ENCODE peak calls at places on chromosomes 4 and X, in five cellular contexts. U, S, P, A and K are unnamed samples.

GRCh38 chr4:54090804-54091623 is 8.9 kb upstream of the GSX2 start:
- DNase-seq in S (no peak), P (peak), A (peak), U (peak), K (peak)

GRCh38 chr4:158766419-158767044 is 2.3 kb upstream of the FNIP2 start:
- DNase-seq in S (no peak), A (no peak), U (no peak), P (no peak), K (no peak)

GRCh38 chrX:153773218-153773611 is 7.6 kb upstream of the SRPK3 start:
- DNase-seq in U (no peak), S (no peak), A (no peak), P (no peak), K (peak)

GRCh38 chr4:146699910-146700309 is 61.2 kb downstream of the POU4F2 start:
- DNase-seq in U (no peak), A (no peak), S (no peak), P (no peak), K (no peak)

GRCh38 chrX:154711264-154711663 is 39.6 kb downstream of the GAB3 start:
- DNase-seq in A (no peak), S (no peak), U (no peak), P (no peak), K (no peak)

GRCh38 chr4:88457307-88458090 is 580 bp downstream of the HERC5 start:
- DNase-seq in P (peak), S (peak), U (no peak), A (peak), K (peak)

GRCh38 chrX:39953879-39954278 is 143.9 kb downstream of the BCOR start:
- DNase-seq in U (no peak), S (peak), P (no peak), A (peak), K (peak)

GRCh38 chrX:70134116-70134477 is 850 bp downstream of the IGBP1 start:
- DNase-seq in U (no peak), A (peak), S (no peak), P (no peak), K (no peak)

GRCh38 chr4:26857278-26858034 is 3.2 kb upstream of the STIM2 start:
- DNase-seq in A (peak), U (peak), S (peak), P (peak), K (peak)

GRCh38 chr4:22515888-22516541 is at the start of gene ADGRA3:
- DNase-seq in S (no peak), P (peak), U (peak), A (peak), K (peak)

GRCh38 chr4:121564840-121565375 is 131.9 kb downstream of the ANXA5 start:
- DNase-seq in A (peak), P (no peak), S (no peak), U (no peak), K (no peak)

GRCh38 chr4:126916626-126917140 is 716.1 kb upstream of the INTU start:
- DNase-seq in U (no peak), P (no peak), S (no peak), A (peak), K (no peak)

GRCh38 chr4:56112377-56112776 is 163.6 kb downstream of the CEP135 start:
- DNase-seq in S (no peak), U (no peak), A (no peak), P (no peak), K (no peak)

GRCh38 chrX:8726031-8726652 is 5.8 kb downstream of the ANOS1 start:
- DNase-seq in U (no peak), S (no peak), P (no peak), A (peak), K (no peak)

GRCh38 chrX:21798677-21799219 is 40.7 kb upstream of the MBTPS2 start:
- DNase-seq in A (peak), S (peak), U (no peak), P (no peak), K (peak)

GRCh38 chr4:89000844-89001360 is 56.1 kb downstream of the FAM13A start:
- DNase-seq in U (no peak), A (peak), P (no peak), S (no peak), K (no peak)

GRCh38 chr4:1356181-1356998 is 9.4 kb downstream of the UVSSA start:
- DNase-seq in A (peak), S (no peak), P (peak), U (peak), K (peak)

GRCh38 chr4:147351083-147351787 is 129.7 kb upstream of the EDNRA start:
- DNase-seq in P (no peak), A (no peak), U (no peak), S (no peak), K (no peak)

GRCh38 chr4:140637836-140638235 is 69.1 kb upstream of the UCP1 start:
- DNase-seq in A (peak), S (peak), U (peak), P (no peak), K (no peak)

GRCh38 chr4:36392049-36392448 is 110.6 kb downstream of the DTHD1 start:
- DNase-seq in U (no peak), S (no peak), P (no peak), A (peak), K (no peak)

GRCh38 chr4:6049972-6050371 is 31.7 kb upstream of the C4orf50 start:
- DNase-seq in P (no peak), S (no peak), A (no peak), U (no peak), K (no peak)

GRCh38 chr4:150960818-150961217 is 54.3 kb downstream of the LRBA start:
- DNase-seq in U (no peak), P (no peak), A (no peak), S (no peak), K (no peak)

GRCh38 chrX:34638116-34638515 is 19.0 kb downstream of the TMEM47 start:
- DNase-seq in U (no peak), S (no peak), A (peak), P (no peak), K (no peak)

GRCh38 chr4:111689731-111690130 is 455.5 kb upstream of the FAM241A start:
- DNase-seq in P (no peak), S (no peak), U (no peak), A (peak), K (no peak)

GRCh38 chr4:183541081-183542045 is 36.5 kb downstream of the ING2 start:
- DNase-seq in U (no peak), P (no peak), A (peak), S (no peak), K (no peak)

GRCh38 chr4:138609943-138610350 is 367.8 kb upstream of the SLC7A11 start:
- DNase-seq in A (peak), P (peak), U (no peak), S (no peak), K (no peak)

GRCh38 chr4:186953601-186954260 is 230.1 kb upstream of the FAT1 start:
- DNase-seq in S (no peak), A (peak), U (no peak), P (no peak), K (no peak)

GRCh38 chr4:74100531-74100930 is 1.5 kb upstream of the CXCL2 start:
- DNase-seq in U (no peak), P (no peak), A (no peak), S (no peak), K (no peak)
- H3K27ac ChIP-seq in U (no peak), P (no peak), A (no peak), S (no peak), K (no peak)

GRCh38 chrX:30572004-30572403 is 5.6 kb downstream of the TASL start:
- DNase-seq in U (no peak), A (no peak), P (no peak), S (no peak), K (no peak)
- TF ChIP-seq CTCF in U (no peak), A (no peak), P (no peak), S (no peak), K (no peak)

GRCh38 chrX:18449271-18449670 is 23.9 kb downstream of the CDKL5 start:
- DNase-seq in S (no peak), P (no peak), A (peak), U (no peak), K (no peak)
- H3K4me3 ChIP-seq in S (no peak), P (no peak), A (no peak), U (no peak), K (no peak)

DNA sequence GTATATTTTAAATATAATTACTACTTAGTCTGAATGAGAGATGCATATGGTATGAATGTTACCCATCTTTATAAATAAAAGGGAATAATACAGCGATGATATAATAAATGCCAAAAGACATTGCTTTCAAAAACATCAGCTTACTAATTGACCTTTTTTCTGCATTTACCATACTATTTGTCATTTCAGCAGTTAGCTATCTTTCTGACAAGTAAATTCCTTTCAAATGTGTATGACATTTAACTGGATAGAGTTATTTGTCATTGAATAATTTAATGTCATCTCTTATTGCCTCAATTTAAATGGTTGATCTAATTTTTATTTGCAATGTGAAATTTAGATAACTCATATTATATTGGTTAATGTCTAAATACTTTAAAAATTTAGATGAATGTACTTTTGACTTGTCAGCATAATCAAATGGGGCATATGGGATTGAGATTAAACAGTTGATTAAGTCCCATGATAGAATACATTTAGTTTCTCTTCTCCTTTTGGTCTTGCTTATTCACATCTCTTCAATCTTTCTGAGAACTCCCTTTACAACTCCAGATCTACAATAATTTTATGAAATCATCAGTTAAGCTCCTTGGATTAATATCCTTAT is 350.9 kb downstream of the PCDH18 start:
- DNase-seq in S (no peak), P (no peak), A (no peak), U (no peak), K (no peak)
- H3K27ac ChIP-seq in S (no peak), P (no peak), A (no peak), U (no peak), K (no peak)

GRCh38 chr4:30718021-30718888 is 1.9 kb upstream of the PCDH7 start:
- DNase-seq in A (peak), P (peak), U (no peak), S (no peak), K (peak)

GRCh38 chr4:30720021-30720655 is at the start of gene PCDH7:
- DNase-seq in U (no peak), P (peak), S (no peak), A (peak), K (no peak)

GRCh38 chr4:30717208-30718020 is 2.8 kb upstream of the PCDH7 start:
- DNase-seq in S (no peak), U (no peak), A (peak), P (peak), K (peak)

GRCh38 chr4:30719363-30720020 is 677 bp upstream of the PCDH7 start:
- DNase-seq in U (no peak), S (no peak), P (peak), A (peak), K (no peak)

GRCh38 chr4:30718889-30719252 is 1.3 kb upstream of the PCDH7 start:
- DNase-seq in S (no peak), A (peak), P (no peak), U (no peak), K (no peak)
- TF ChIP-seq CTCF in S (no peak), A (peak), P (peak), U (no peak), K (no peak)

DNA sequence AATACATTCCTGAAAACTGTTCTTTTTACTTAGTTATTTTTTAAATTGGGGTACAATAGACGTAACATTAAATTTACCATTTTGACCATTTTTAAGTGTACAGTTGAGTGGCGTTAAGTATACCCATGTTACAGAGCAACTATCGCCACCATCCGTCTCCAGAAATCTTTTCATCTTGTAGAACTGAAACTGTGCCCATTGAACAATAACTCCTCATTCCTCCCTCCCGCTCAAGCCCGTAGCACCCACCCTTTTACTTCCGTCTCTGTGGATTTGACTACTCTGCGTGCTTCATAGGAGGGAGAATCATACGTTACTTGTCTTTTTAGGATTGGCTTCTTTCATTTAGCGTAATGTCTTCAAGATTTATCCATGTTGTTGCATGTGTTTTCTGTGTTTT is 55.3 kb downstream of the TMEM131L start:
- DNase-seq in U (no peak), A (no peak), S (no peak), P (no peak), K (no peak)
- H3K4me3 ChIP-seq in U (peak), A (no peak), S (no peak), P (no peak), K (no peak)